ENCODE peak calls at places on chromosome 1, in six cellular contexts. N is MM.1S, I is neuronal stem cell, Z is bronchial epithelial cell, R is astrocyte of the spinal cord, C is spleen. L is an unnamed sample.

GRCh38 chr1:32729254-32730046 is 26.9 kb upstream of the SYNC start:
- DNase-seq in I (no peak), Z (no peak), N (no peak), C (no peak), R (no peak), L (no peak)

GRCh38 chr1:224163311-224163710 is 19.7 kb upstream of the DEGS1 start:
- DNase-seq in I (no peak), Z (no peak), C (no peak), N (no peak), R (no peak), L (no peak)

GRCh38 chr1:116711061-116711582 is 43.1 kb upstream of the CD2 start:
- DNase-seq in C (no peak), I (no peak), N (no peak), R (no peak), Z (peak), L (no peak)

GRCh38 chr1:112788561-112788960 is 73.4 kb upstream of the PPM1J start:
- DNase-seq in N (no peak), R (no peak), Z (no peak), I (no peak), C (no peak), L (no peak)

GRCh38 chr1:48114596-48115384 is 107.7 kb upstream of the SLC5A9 start:
- DNase-seq in R (peak), Z (no peak), I (no peak), N (peak), C (no peak), L (no peak)

GRCh38 chr1:29804181-29804899 is 568.0 kb downstream of the PTPRU start:
- DNase-seq in I (no peak), C (peak), Z (no peak), N (no peak), R (no peak), L (no peak)

GRCh38 chr1:191206808-191207207 is 729.1 kb upstream of the BRINP3 start:
- DNase-seq in Z (peak), N (no peak), C (no peak), I (no peak), R (peak), L (no peak)

GRCh38 chr1:179816196-179816960 is 61.2 kb downstream of the TOR1AIP2 start:
- DNase-seq in R (peak), I (no peak), C (peak), Z (no peak), N (no peak), L (no peak)

GRCh38 chr1:110888049-110888448 is 15.1 kb downstream of the CD53 start:
- DNase-seq in N (no peak), R (no peak), I (no peak), Z (no peak), C (no peak), L (no peak)

GRCh38 chr1:32830092-32830852 is 12.8 kb downstream of the S100PBP start:
- DNase-seq in I (no peak), R (no peak), N (no peak), C (no peak), Z (no peak), L (no peak)

GRCh38 chr1:9035226-9035625 is 9.0 kb upstream of the SLC2A7 start:
- DNase-seq in N (no peak), I (no peak), C (no peak), Z (no peak), R (no peak), L (no peak)

GRCh38 chr1:68347415-68347814 is 102.3 kb downstream of the RPE65 start:
- DNase-seq in N (peak), I (no peak), Z (no peak), C (peak), R (no peak), L (no peak)

GRCh38 chr1:209319057-209319432 is 264.5 kb upstream of the CAMK1G start:
- DNase-seq in C (no peak), N (no peak), I (no peak), Z (no peak), R (no peak), L (no peak)

GRCh38 chr1:28737245-28738137 is 751 bp downstream of the YTHDF2 start:
- DNase-seq in C (peak), R (peak), Z (peak), N (peak), I (peak), L (peak)

GRCh38 chr1:204254031-204254661 is 40.4 kb upstream of the GOLT1A start:
- DNase-seq in Z (peak), N (no peak), C (no peak), R (no peak), I (no peak), L (peak)

GRCh38 chr1:43520100-43520828 is 10.4 kb upstream of the PTPRF start:
- DNase-seq in C (no peak), N (no peak), R (no peak), I (no peak), Z (no peak), L (no peak)

GRCh38 chr1:115112496-115113375 is 23.4 kb upstream of the TSPAN2 start:
- DNase-seq in I (peak), C (peak), Z (no peak), N (no peak), R (peak), L (no peak)

GRCh38 chr1:84726593-84727275 is 36.5 kb upstream of the SSX2IP start:
- DNase-seq in R (peak), N (no peak), Z (peak), I (no peak), C (no peak), L (no peak)

GRCh38 chr1:83632906-83633305 is 366.0 kb downstream of the TTLL7 start:
- DNase-seq in Z (no peak), C (no peak), I (no peak), N (no peak), R (no peak), L (no peak)

GRCh38 chr1:222370911-222371717 is 176.8 kb downstream of the HHIPL2 start:
- DNase-seq in Z (peak), R (peak), N (no peak), C (no peak), I (no peak), L (peak)

GRCh38 chr1:89261926-89262540 is 10.6 kb downstream of the GBP5 start:
- DNase-seq in I (no peak), N (no peak), Z (no peak), R (peak), C (no peak), L (no peak)

GRCh38 chr1:149916193-149916926 is 1.3 kb downstream of the SV2A start:
- DNase-seq in N (no peak), Z (no peak), I (no peak), C (no peak), R (no peak), L (no peak)
- H3K4me3 ChIP-seq in N (no peak), Z (no peak), I (peak), C (peak), R (peak), L (peak)

DNA sequence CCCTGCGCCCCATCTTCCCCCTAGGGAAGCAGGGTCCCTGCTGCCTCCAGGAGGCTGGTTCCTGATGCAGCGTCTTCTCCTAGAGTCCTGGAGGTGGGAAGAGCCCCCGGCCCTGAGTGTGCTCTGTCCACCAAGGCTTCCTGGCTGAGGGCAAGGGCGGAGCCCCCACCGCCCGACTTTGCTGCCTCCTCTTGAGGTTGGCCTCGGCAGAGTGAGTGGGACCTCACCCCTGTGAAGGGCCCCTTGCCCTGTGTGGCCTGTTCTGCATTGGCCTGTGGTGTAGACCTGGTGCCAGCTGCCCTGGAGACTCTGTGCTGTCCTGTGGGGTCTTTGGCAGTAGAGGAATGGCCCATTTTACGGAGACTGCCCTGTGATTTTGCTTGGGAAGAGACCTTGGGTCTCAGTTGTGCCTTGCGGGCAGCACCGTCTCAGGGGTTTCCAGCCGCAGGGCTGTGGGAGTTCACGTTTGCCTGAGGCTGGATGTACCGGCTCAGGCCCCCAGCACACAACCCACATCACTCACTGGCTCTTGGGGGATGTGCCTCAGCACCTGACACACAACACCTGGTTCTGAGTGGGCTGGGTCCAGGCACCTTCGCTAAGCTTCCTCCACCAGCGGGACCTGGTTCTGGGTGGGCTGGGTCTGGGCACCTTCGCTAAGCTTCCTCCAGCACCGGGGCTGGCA is 73.6 kb downstream of the SKI start:
- DNase-seq in R (no peak), Z (no peak), N (no peak), C (no peak), I (no peak), L (no peak)
- H3K4me3 ChIP-seq in R (no peak), Z (no peak), N (peak), C (peak), I (no peak), L (no peak)

GRCh38 chr1:156811171-156811570 is 5.5 kb downstream of the SH2D2A start:
- DNase-seq in I (no peak), N (no peak), R (no peak), C (no peak), Z (no peak), L (no peak)

GRCh38 chr1:156809711-156810366 is 6.8 kb downstream of the SH2D2A start:
- DNase-seq in C (no peak), I (no peak), R (no peak), N (no peak), Z (no peak), L (no peak)

GRCh38 chr1:156808186-156809030 is 8.2 kb downstream of the SH2D2A start:
- DNase-seq in C (no peak), N (no peak), R (no peak), I (no peak), Z (no peak), L (no peak)

GRCh38 chr1:156807627-156808026 is 9.0 kb downstream of the SH2D2A start:
- DNase-seq in N (no peak), C (no peak), Z (no peak), I (no peak), R (no peak), L (no peak)

GRCh38 chr1:156809281-156809680 is 7.4 kb downstream of the SH2D2A start:
- DNase-seq in Z (no peak), R (no peak), C (no peak), N (no peak), I (no peak), L (no peak)
- H3K4me3 ChIP-seq in Z (no peak), R (no peak), C (no peak), N (no peak), I (no peak), L (no peak)

DNA sequence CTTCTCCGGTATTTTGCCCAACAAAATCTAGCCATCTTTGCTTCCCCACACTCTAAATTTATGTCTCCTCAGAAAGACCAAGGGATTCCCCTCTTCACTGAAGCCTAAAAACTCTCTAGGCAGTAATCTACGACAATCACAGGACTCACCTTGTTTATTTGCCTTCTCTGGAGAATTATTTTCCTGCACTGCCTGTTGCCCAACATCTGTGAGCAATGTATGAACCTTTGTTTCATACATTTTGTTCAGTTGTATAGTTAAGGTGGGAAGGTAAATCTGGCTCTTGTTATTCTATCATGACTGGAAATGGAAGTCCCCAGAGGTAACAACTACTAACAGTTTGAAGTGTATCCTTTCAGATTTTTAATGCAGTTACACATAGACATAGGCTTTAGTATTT is 2.2 kb downstream of the COPA start:
- DNase-seq in R (no peak), C (no peak), Z (peak), I (no peak), N (no peak), L (no peak)
- H3K4me3 ChIP-seq in R (no peak), C (no peak), Z (no peak), I (no peak), N (no peak), L (peak)

GRCh38 chr1:80245813-80246212 is 1239.3 kb upstream of the ADGRL4 start:
- DNase-seq in R (no peak), C (no peak), N (no peak), Z (no peak), I (no peak), L (no peak)
- H3K4me3 ChIP-seq in R (no peak), C (no peak), N (no peak), Z (no peak), I (no peak), L (no peak)

GRCh38 chr1:146039844-146040194 is 18.3 kb upstream of the HJV start:
- DNase-seq in R (no peak), N (no peak), I (no peak), C (no peak), Z (no peak), L (no peak)

GRCh38 chr1:146032613-146033219 is 11.2 kb upstream of the HJV start:
- DNase-seq in N (peak), R (peak), Z (peak), I (no peak), C (no peak), L (peak)

GRCh38 chr1:146034976-146035469 is 13.5 kb upstream of the HJV start:
- DNase-seq in Z (no peak), R (no peak), I (peak), N (peak), C (no peak), L (no peak)

GRCh38 chr1:146036990-146037646 is 15.6 kb upstream of the HJV start:
- DNase-seq in Z (peak), I (peak), N (peak), R (peak), C (peak), L (peak)

DNA sequence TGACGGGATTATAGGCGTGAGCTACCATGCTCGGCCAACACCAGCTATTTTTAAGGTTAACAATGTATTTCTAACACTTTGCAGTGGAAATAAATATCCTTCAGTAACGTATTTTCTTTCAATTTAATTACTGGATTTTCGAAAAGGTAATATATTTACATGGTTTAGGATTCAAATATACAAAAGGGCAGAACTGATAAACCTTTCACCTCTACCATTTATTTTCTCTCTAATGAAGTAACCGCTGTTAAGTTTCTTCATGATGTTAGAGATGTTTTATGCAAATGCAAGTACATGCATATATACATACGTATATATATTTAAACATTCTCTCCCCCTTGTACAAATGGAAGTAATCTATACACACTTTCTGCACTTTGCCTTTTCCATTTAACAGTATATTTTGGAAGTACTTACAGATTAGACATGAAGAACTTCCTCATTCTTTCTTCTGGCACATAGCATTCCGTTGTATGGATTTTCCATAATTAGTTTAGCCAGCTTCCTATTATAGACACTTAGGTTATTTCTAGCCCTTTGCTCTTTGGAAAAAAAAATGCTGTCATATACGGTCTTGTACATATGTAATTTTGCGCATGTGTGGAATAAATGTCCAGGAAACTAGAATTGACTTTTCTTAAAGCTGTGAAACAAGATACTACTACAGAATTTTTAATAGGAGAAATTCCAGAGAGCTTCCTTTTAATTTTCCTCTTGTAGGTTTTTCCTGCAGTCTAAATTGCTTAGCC is 14.9 kb upstream of the HJV start:
- DNase-seq in N (no peak), C (no peak), I (peak), R (peak), Z (peak), L (no peak)
- H3K4me3 ChIP-seq in N (peak), C (peak), I (peak), R (peak), Z (peak), L (peak)

L was measured in brain microvascular endothelial cell.